ENCODE peak calls at places on chromosomes 1 and 21, in five cellular contexts. I is NCI-H1436, P is amniotic stem cell, U is substantia nigra, Y is tibial nerve. L is an unnamed sample.

GRCh38 chr21:36388835-36389234 is 3.6 kb downstream of the CHAF1B start:
- DNase-seq in I (no peak), Y (no peak), P (no peak), U (no peak), L (peak)

GRCh38 chr1:54767526-54767925 is 3.2 kb upstream of the PARS2 start:
- DNase-seq in P (no peak), Y (no peak), I (no peak), U (no peak), L (no peak)

GRCh38 chr1:158248771-158249170 is 5.5 kb upstream of the CD1A start:
- DNase-seq in I (no peak), Y (no peak), P (no peak), U (no peak), L (no peak)

GRCh38 chr1:14479865-14480264 is 118.6 kb upstream of the KAZN start:
- DNase-seq in Y (no peak), U (no peak), P (no peak), I (no peak), L (no peak)

GRCh38 chr1:47725732-47726495 is 271.3 kb downstream of the TRABD2B start:
- DNase-seq in I (peak), U (no peak), Y (peak), P (peak), L (peak)

GRCh38 chr1:207649204-207649753 is 4.3 kb downstream of the CR1L start:
- DNase-seq in U (no peak), P (no peak), Y (no peak), I (no peak), L (no peak)

GRCh38 chr1:232012773-232013386 is 386.3 kb downstream of the DISC1 start:
- DNase-seq in P (no peak), U (no peak), I (peak), Y (peak), L (peak)

GRCh38 chr1:19661721-19662228 is 2.9 kb upstream of the HTR6 start:
- DNase-seq in I (peak), Y (peak), U (no peak), P (no peak), L (peak)

GRCh38 chr1:153277852-153278251 is 18.4 kb downstream of the LORICRIN start:
- DNase-seq in P (no peak), U (no peak), Y (no peak), I (no peak), L (peak)

GRCh38 chr1:70718086-70718630 is 307.1 kb downstream of the CTH start:
- DNase-seq in U (no peak), P (no peak), I (no peak), Y (no peak), L (no peak)

GRCh38 chr1:41482906-41483895 is 1.3 kb downstream of the EDN2 start:
- DNase-seq in Y (no peak), I (no peak), U (no peak), P (no peak), L (no peak)

GRCh38 chr21:32427958-32428623 is 15.6 kb downstream of the EVA1C start:
- DNase-seq in Y (no peak), I (no peak), P (no peak), U (no peak), L (no peak)

GRCh38 chr1:9822490-9822889 is 1.3 kb downstream of the CLSTN1 start:
- DNase-seq in Y (no peak), P (no peak), U (no peak), I (no peak), L (no peak)

GRCh38 chr1:78833491-78833890 is 173.0 kb downstream of the ADGRL4 start:
- DNase-seq in Y (no peak), P (peak), U (no peak), I (no peak), L (peak)

GRCh38 chr1:67564193-67564592 is 120.8 kb upstream of the GADD45A start:
- DNase-seq in Y (peak), P (no peak), I (no peak), U (no peak), L (peak)

L was measured in dermis blood vessel endothelial cell.